ENCODE peak calls at places on chromosomes 6 and 20, in four cellular contexts. M is astrocyte of the spinal cord, Q is T-cell, I is PC-3. C is an unnamed sample.

GRCh38 chr6:97280766-97281165 is 2.2 kb downstream of the MMS22L start:
- DNase-seq in Q (no peak), I (no peak), M (no peak), C (no peak)

GRCh38 chr20:31972481-31973386 is 4.8 kb downstream of the XKR7 start:
- DNase-seq in Q (no peak), I (no peak), M (no peak), C (no peak)

GRCh38 chr6:11434565-11435326 is 102.8 kb upstream of the TMEM170B start:
- DNase-seq in M (peak; percentile 84), I (peak; percentile 97), Q (no peak), C (peak; percentile 37)

GRCh38 chr6:84033523-84034451 is at the start of gene MRAP2:
- DNase-seq in Q (no peak), M (peak; percentile 6), I (no peak), C (peak; percentile 47)

GRCh38 chr6:162798546-162798945 is 70.8 kb downstream of the PACRG start:
- DNase-seq in Q (no peak), I (peak; percentile 13), M (no peak), C (no peak)

GRCh38 chr6:21634582-21634981 is 41.0 kb downstream of the SOX4 start:
- DNase-seq in Q (no peak), M (peak; percentile 89), I (peak; percentile 93), C (peak; percentile 41)

GRCh38 chr6:19538086-19538485 is 299.1 kb upstream of the ID4 start:
- DNase-seq in I (peak; percentile 57), M (no peak), Q (no peak), C (peak; percentile 62)

GRCh38 chr20:31674895-31675827 is 37.4 kb downstream of the COX4I2 start:
- DNase-seq in I (peak; percentile 86), Q (peak; percentile 68), M (peak; percentile 73), C (peak; percentile 35)

GRCh38 chr20:18543932-18544331 is 23.3 kb upstream of the SMIM26 start:
- DNase-seq in I (peak; percentile 53), Q (no peak), M (no peak), C (peak; percentile 1)

GRCh38 chr6:43723737-43724295 is 36.2 kb upstream of the MRPS18A start:
- DNase-seq in I (peak; percentile 91), M (peak; percentile 54), Q (peak; percentile 73), C (peak; percentile 95)

GRCh38 chr6:159487636-159488035 is 205.4 kb downstream of the SOD2 start:
- DNase-seq in Q (no peak), I (no peak), M (peak; percentile 24), C (no peak)

GRCh38 chr20:43536817-43537440 is 21.9 kb upstream of the SGK2 start:
- DNase-seq in I (peak; percentile 26), Q (no peak), M (no peak), C (no peak)

GRCh38 chr20:11232249-11232648 is 558.5 kb upstream of the JAG1 start:
- DNase-seq in Q (no peak), M (no peak), I (no peak), C (no peak)

GRCh38 chr6:11392778-11393507 is 144.6 kb upstream of the TMEM170B start:
- DNase-seq in M (no peak), Q (peak; percentile 22), I (no peak), C (no peak)

GRCh38 chr6:44338228-44339122 is 4.0 kb upstream of the SPATS1 start:
- DNase-seq in M (peak; percentile 39), I (peak; percentile 80), Q (peak; percentile 67), C (peak; percentile 77)